ENCODE peak calls at places on chromosome 10, in four cellular contexts. One of them, this sample, is unnamed.

GRCh38 chr10:17989908-17990767 is 38.4 kb downstream of the SLC39A12 start:
- DNase-seq in naive thymus-derived CD4-positive, alpha-beta T cell: no peak
- DNase-seq in ovary: no peak
- DNase-seq in central memory CD4-positive, alpha-beta T cell: no peak
- DNase-seq in this sample: no peak

GRCh38 chr10:13993169-13993568 is 337.6 kb downstream of the FRMD4A start:
- DNase-seq in naive thymus-derived CD4-positive, alpha-beta T cell: no peak
- DNase-seq in ovary: peak; percentile 46
- DNase-seq in central memory CD4-positive, alpha-beta T cell: no peak
- DNase-seq in this sample: peak; percentile 78

GRCh38 chr10:102781921-102782542 is 38.3 kb downstream of the WBP1L start:
- DNase-seq in naive thymus-derived CD4-positive, alpha-beta T cell: no peak
- DNase-seq in ovary: no peak
- DNase-seq in central memory CD4-positive, alpha-beta T cell: no peak
- DNase-seq in this sample: no peak

GRCh38 chr10:63866075-63866746 is 345.0 kb downstream of the REEP3 start:
- DNase-seq in naive thymus-derived CD4-positive, alpha-beta T cell: peak; percentile 36
- DNase-seq in ovary: peak; percentile 8
- DNase-seq in central memory CD4-positive, alpha-beta T cell: peak; percentile 8
- DNase-seq in this sample: peak; percentile 64

GRCh38 chr10:10782603-10783002 is 235.1 kb upstream of the CELF2 start:
- DNase-seq in naive thymus-derived CD4-positive, alpha-beta T cell: no peak
- DNase-seq in ovary: no peak
- DNase-seq in central memory CD4-positive, alpha-beta T cell: no peak
- DNase-seq in this sample: no peak

GRCh38 chr10:132897516-132898381 is 44.6 kb downstream of the CFAP46 start:
- DNase-seq in naive thymus-derived CD4-positive, alpha-beta T cell: no peak
- DNase-seq in ovary: no peak
- DNase-seq in central memory CD4-positive, alpha-beta T cell: no peak
- DNase-seq in this sample: peak; percentile 42

GRCh38 chr10:110003524-110003885 is 4.3 kb upstream of the ADD3 start:
- DNase-seq in naive thymus-derived CD4-positive, alpha-beta T cell: no peak
- DNase-seq in ovary: no peak
- DNase-seq in central memory CD4-positive, alpha-beta T cell: no peak
- DNase-seq in this sample: no peak

GRCh38 chr10:74826142-74827044 is at the start of gene KAT6B:
- DNase-seq in naive thymus-derived CD4-positive, alpha-beta T cell: peak; percentile 98
- DNase-seq in ovary: peak; percentile 100
- DNase-seq in central memory CD4-positive, alpha-beta T cell: peak; percentile 100
- DNase-seq in this sample: peak; percentile 100

GRCh38 chr10:131212763-131213325 is 98.7 kb downstream of the TCERG1L start:
- DNase-seq in naive thymus-derived CD4-positive, alpha-beta T cell: no peak
- DNase-seq in ovary: no peak
- DNase-seq in central memory CD4-positive, alpha-beta T cell: no peak
- DNase-seq in this sample: no peak